ENCODE peak calls at places on chromosomes 1 and 21, in nine cellular contexts. U is left lung; V is stimulated activated CD8-positive, alpha-beta memory T cell treated with anti-CD3 and anti-CD28 coated beads, Interleukin-12 subunit alpha, Interleukin-12 subunit beta, amount 100 ng/mL, for 4 hours; F is cardiac fibroblast; R is HEK293T; N is Caco-2; P is coronary artery; Z is AG09319; G is left ventricle myocardium inferior. O is an unnamed sample.

GRCh38 chr1:36889846-36890245 is 144.5 kb downstream of the GRIK3 start:
- DNase-seq in N (no peak), U (no peak), Z (no peak), V (no peak), F (no peak), P (peak), R (no peak), G (no peak), O (no peak)

GRCh38 chr21:44792653-44793052 is 9.0 kb downstream of the UBE2G2 start:
- DNase-seq in N (no peak), Z (no peak), U (no peak), F (no peak), V (no peak), P (peak), R (no peak), G (no peak), O (no peak)

GRCh38 chr1:19032701-19033515 is 76.4 kb upstream of the IFFO2 start:
- DNase-seq in V (no peak), F (no peak), R (no peak), N (no peak), Z (no peak), P (no peak), U (no peak), G (no peak), O (no peak)

GRCh38 chr1:194647118-194647517 is 1460.7 kb upstream of the B3GALT2 start:
- DNase-seq in G (no peak), U (no peak), Z (no peak), V (no peak), F (no peak), N (no peak), P (no peak), R (no peak), O (no peak)

GRCh38 chr1:162248854-162249535 is 127.7 kb downstream of the SPATA46 start:
- DNase-seq in U (no peak), R (no peak), G (no peak), N (no peak), F (peak), P (no peak), Z (no peak), V (no peak), O (peak)

GRCh38 chr1:110638062-110638461 is 31.9 kb upstream of the KCNA2 start:
- DNase-seq in U (no peak), P (no peak), Z (no peak), R (no peak), G (no peak), F (no peak), N (no peak), V (no peak), O (no peak)

GRCh38 chr1:162166934-162167615 is 97.6 kb downstream of the NOS1AP start:
- DNase-seq in N (no peak), F (no peak), P (no peak), G (no peak), R (no peak), V (no peak), U (no peak), Z (no peak), O (no peak)

GRCh38 chr21:39094847-39095525 is 88.3 kb downstream of the PSMG1 start:
- DNase-seq in Z (no peak), G (no peak), P (no peak), R (no peak), F (peak), U (no peak), N (peak), V (no peak), O (peak)

GRCh38 chr1:234154320-234155251 is 218.7 kb upstream of the COA6 start:
- DNase-seq in P (no peak), R (peak), N (peak), G (no peak), Z (peak), F (peak), V (no peak), U (no peak), O (peak)

GRCh38 chr1:172745014-172745413 is 86.1 kb downstream of the FASLG start:
- DNase-seq in F (peak), Z (peak), P (no peak), U (no peak), G (no peak), N (peak), R (peak), V (no peak), O (peak)

GRCh38 chr1:167784876-167785550 is 63.2 kb downstream of the MPZL1 start:
- DNase-seq in Z (no peak), V (no peak), N (no peak), R (no peak), U (no peak), P (no peak), G (no peak), F (peak), O (no peak)

GRCh38 chr1:206517784-206518183 is 10.5 kb downstream of the RASSF5 start:
- DNase-seq in R (no peak), Z (no peak), G (no peak), N (no peak), V (no peak), P (no peak), U (no peak), F (no peak), O (no peak)

GRCh38 chr21:44930543-44930981 is 9.3 kb upstream of the SLX9 start:
- DNase-seq in N (no peak), U (peak), G (peak), F (peak), V (peak), P (no peak), R (no peak), Z (no peak), O (no peak)

GRCh38 chr1:221724931-221725605 is 16.8 kb downstream of the DUSP10 start:
- DNase-seq in F (peak), Z (no peak), U (peak), N (no peak), P (no peak), G (peak), V (no peak), R (no peak), O (peak)

GRCh38 chr1:239920214-239920613 is 171.5 kb upstream of the FMN2 start:
- DNase-seq in V (no peak), Z (no peak), F (no peak), N (no peak), G (no peak), P (no peak), U (no peak), R (no peak), O (no peak)

GRCh38 chr21:42818328-42818749 is 61.0 kb downstream of the WDR4 start:
- DNase-seq in G (peak), R (no peak), P (peak), V (peak), F (peak), U (peak), Z (peak), N (peak), O (peak)

GRCh38 chr1:84939151-84939550 is 46.1 kb upstream of the LPAR3 start:
- DNase-seq in G (no peak), Z (no peak), U (no peak), R (no peak), F (peak), P (no peak), V (no peak), N (no peak), O (peak)

GRCh38 chr1:173934440-173934839 is 17.3 kb upstream of the SERPINC1 start:
- DNase-seq in V (no peak), R (no peak), P (no peak), G (no peak), Z (no peak), N (no peak), F (no peak), U (no peak), O (no peak)

GRCh38 chr1:1039145-1039910 is 19.4 kb downstream of the AGRN start:
- DNase-seq in N (no peak), Z (no peak), R (no peak), F (no peak), U (no peak), V (no peak), P (no peak), G (no peak), O (no peak)

GRCh38 chr1:15196807-15197530 is 43.4 kb downstream of the TMEM51 start:
- DNase-seq in U (peak), P (no peak), R (no peak), N (peak), F (no peak), G (no peak), V (no peak), Z (no peak), O (no peak)

GRCh38 chr1:154534263-154534844 is 24.1 kb downstream of the UBE2Q1 start:
- DNase-seq in U (no peak), R (peak), V (no peak), G (no peak), P (no peak), F (peak), N (peak), Z (no peak), O (peak)

GRCh38 chr1:181181792-181182585 is 93.5 kb downstream of the IER5 start:
- DNase-seq in R (no peak), G (no peak), V (no peak), N (no peak), Z (no peak), U (no peak), P (peak), F (no peak), O (no peak)

GRCh38 chr1:38826262-38826661 is 33.3 kb downstream of the RRAGC start:
- DNase-seq in F (no peak), G (no peak), P (no peak), U (no peak), R (no peak), N (no peak), V (no peak), Z (no peak), O (no peak)

GRCh38 chr1:6923955-6924890 is 139.0 kb downstream of the CAMTA1 start:
- DNase-seq in F (no peak), R (no peak), V (no peak), N (no peak), U (no peak), Z (no peak), P (no peak), G (no peak), O (no peak)

GRCh38 chr1:95983831-95984230 is 737.8 kb upstream of the PTBP2 start:
- DNase-seq in U (no peak), R (no peak), Z (no peak), P (no peak), V (no peak), N (no peak), G (no peak), F (no peak), O (no peak)

GRCh38 chr1:155643230-155643629 is 33.2 kb downstream of the MSTO1 start:
- DNase-seq in P (no peak), U (no peak), Z (no peak), F (no peak), V (no peak), N (no peak), G (no peak), R (no peak), O (no peak)

GRCh38 chr1:164675342-164675904 is 116.4 kb downstream of the PBX1 start:
- DNase-seq in R (no peak), F (peak), G (no peak), P (no peak), V (no peak), Z (no peak), N (no peak), U (no peak), O (peak)

GRCh38 chr1:154878371-154879355 is 8.6 kb upstream of the KCNN3 start:
- DNase-seq in R (peak), N (peak), V (peak), Z (peak), G (peak), P (peak), U (peak), F (peak), O (peak)

GRCh38 chr1:93079685-93080141 is 630 bp downstream of the MTF2 start:
- DNase-seq in V (no peak), P (no peak), U (no peak), R (peak), N (peak), Z (no peak), F (peak), G (no peak), O (peak)